ENCODE peak calls at places on chromosomes 13 and 19, in four cellular contexts. One of them, this sample, is unnamed.

GRCh38 chr19:1118999-1119398 is 15.2 kb downstream of the GPX4 start:
- DNase-seq in K562: no peak
- DNase-seq in HepG2: no peak
- DNase-seq in H1: no peak
- DNase-seq in this sample: no peak

GRCh38 chr19:7641288-7642276 is 4.7 kb downstream of the STXBP2 start:
- DNase-seq in K562: no peak
- DNase-seq in HepG2: no peak
- DNase-seq in H1: peak
- DNase-seq in this sample: no peak

GRCh38 chr19:36482876-36483275 is 6.5 kb downstream of the ZNF566 start:
- DNase-seq in K562: no peak
- DNase-seq in HepG2: peak
- DNase-seq in H1: no peak
- DNase-seq in this sample: no peak

GRCh38 chr19:14248578-14249011 is 42.6 kb upstream of the ADGRL1 start:
- DNase-seq in K562: no peak
- DNase-seq in HepG2: no peak
- DNase-seq in H1: no peak
- DNase-seq in this sample: no peak

GRCh38 chr13:71801781-71802180 is 65.2 kb downstream of the DACH1 start:
- DNase-seq in K562: no peak
- DNase-seq in HepG2: no peak
- DNase-seq in H1: no peak
- DNase-seq in this sample: no peak

GRCh38 chr19:6126335-6126974 is 9.0 kb upstream of the ACSBG2 start:
- DNase-seq in K562: peak
- DNase-seq in HepG2: peak
- DNase-seq in H1: no peak
- DNase-seq in this sample: peak

GRCh38 chr13:40190656-40191100 is 475.8 kb downstream of the FOXO1 start:
- DNase-seq in K562: no peak
- DNase-seq in HepG2: peak
- DNase-seq in H1: no peak
- DNase-seq in this sample: no peak

GRCh38 chr19:3970313-3970807 is 539 bp downstream of the DAPK3 start:
- DNase-seq in K562: no peak
- DNase-seq in HepG2: no peak
- DNase-seq in H1: no peak
- DNase-seq in this sample: no peak

GRCh38 chr13:43136940-43137574 is 113.7 kb downstream of the DNAJC15 start:
- DNase-seq in K562: no peak
- DNase-seq in HepG2: peak
- DNase-seq in H1: no peak
- DNase-seq in this sample: no peak

GRCh38 chr13:52025475-52026245 is 1.2 kb downstream of the UTP14C start:
- DNase-seq in K562: no peak
- DNase-seq in HepG2: peak
- DNase-seq in H1: no peak
- DNase-seq in this sample: no peak

GRCh38 chr19:37817180-37817911 is 38.0 kb upstream of the ZNF573 start:
- DNase-seq in K562: peak
- DNase-seq in HepG2: no peak
- DNase-seq in H1: peak
- DNase-seq in this sample: no peak

GRCh38 chr13:19172647-19173030 is 9.0 kb downstream of the TUBA3C start:
- DNase-seq in K562: no peak
- DNase-seq in HepG2: no peak
- DNase-seq in H1: no peak
- DNase-seq in this sample: no peak

GRCh38 chr19:39768811-39769210 is 9.8 kb upstream of the LEUTX start:
- DNase-seq in K562: no peak
- DNase-seq in HepG2: no peak
- DNase-seq in H1: no peak
- DNase-seq in this sample: no peak

GRCh38 chr19:34171539-34171876 is 796 bp upstream of the LSM14A start:
- DNase-seq in K562: no peak
- DNase-seq in HepG2: no peak
- DNase-seq in H1: no peak
- DNase-seq in this sample: peak

GRCh38 chr13:64075543-64076271 is 2660.1 kb upstream of the PCDH20 start:
- DNase-seq in K562: peak
- DNase-seq in HepG2: peak
- DNase-seq in H1: no peak
- DNase-seq in this sample: no peak

GRCh38 chr13:24032252-24032651 is 128.3 kb upstream of the SPATA13 start:
- DNase-seq in K562: no peak
- DNase-seq in HepG2: no peak
- DNase-seq in H1: no peak
- DNase-seq in this sample: no peak

GRCh38 chr13:33032037-33032625 is 15.9 kb downstream of the KL start:
- DNase-seq in K562: no peak
- DNase-seq in HepG2: no peak
- DNase-seq in H1: no peak
- DNase-seq in this sample: no peak

GRCh38 chr13:111639994-111640393 is 319.6 kb downstream of the TEX29 start:
- DNase-seq in K562: no peak
- DNase-seq in HepG2: no peak
- DNase-seq in H1: no peak
- DNase-seq in this sample: no peak

GRCh38 chr13:24027494-24027893 is 130.2 kb upstream of the C1QTNF9B start:
- DNase-seq in K562: no peak
- DNase-seq in HepG2: no peak
- DNase-seq in H1: no peak
- DNase-seq in this sample: no peak

GRCh38 chr13:27379694-27380596 is 44.5 kb upstream of the GTF3A start:
- DNase-seq in K562: peak
- DNase-seq in HepG2: peak
- DNase-seq in H1: peak
- DNase-seq in this sample: no peak

GRCh38 chr13:73702419-73703071 is 431.7 kb downstream of the KLF12 start:
- DNase-seq in K562: no peak
- DNase-seq in HepG2: no peak
- DNase-seq in H1: no peak
- DNase-seq in this sample: peak

GRCh38 chr13:111058796-111059506 is 56.2 kb upstream of the ARHGEF7 start:
- DNase-seq in K562: no peak
- DNase-seq in HepG2: no peak
- DNase-seq in H1: no peak
- DNase-seq in this sample: no peak

GRCh38 chr19:6138066-6138465 is 2.6 kb downstream of the ACSBG2 start:
- DNase-seq in K562: no peak
- DNase-seq in HepG2: no peak
- DNase-seq in H1: no peak
- DNase-seq in this sample: no peak

GRCh38 chr13:51449018-51449417 is 3.8 kb downstream of the INTS6 start:
- DNase-seq in K562: no peak
- DNase-seq in HepG2: no peak
- DNase-seq in H1: no peak
- DNase-seq in this sample: no peak

GRCh38 chr13:52026246-52026626 is 1.7 kb downstream of the UTP14C start:
- DNase-seq in K562: no peak
- DNase-seq in HepG2: peak
- DNase-seq in H1: peak
- DNase-seq in this sample: no peak

GRCh38 chr13:27533155-27533643 is 82.8 kb upstream of the MTIF3 start:
- DNase-seq in K562: peak
- DNase-seq in HepG2: peak
- DNase-seq in H1: peak
- DNase-seq in this sample: no peak

GRCh38 chr13:89061821-89062220 is 1390.7 kb downstream of the SLITRK5 start:
- DNase-seq in K562: no peak
- DNase-seq in HepG2: peak
- DNase-seq in H1: no peak
- DNase-seq in this sample: no peak

GRCh38 chr19:47444388-47444821 is 25.1 kb upstream of the MEIS3 start:
- DNase-seq in K562: peak
- DNase-seq in HepG2: no peak
- DNase-seq in H1: peak
- DNase-seq in this sample: no peak

DNA sequence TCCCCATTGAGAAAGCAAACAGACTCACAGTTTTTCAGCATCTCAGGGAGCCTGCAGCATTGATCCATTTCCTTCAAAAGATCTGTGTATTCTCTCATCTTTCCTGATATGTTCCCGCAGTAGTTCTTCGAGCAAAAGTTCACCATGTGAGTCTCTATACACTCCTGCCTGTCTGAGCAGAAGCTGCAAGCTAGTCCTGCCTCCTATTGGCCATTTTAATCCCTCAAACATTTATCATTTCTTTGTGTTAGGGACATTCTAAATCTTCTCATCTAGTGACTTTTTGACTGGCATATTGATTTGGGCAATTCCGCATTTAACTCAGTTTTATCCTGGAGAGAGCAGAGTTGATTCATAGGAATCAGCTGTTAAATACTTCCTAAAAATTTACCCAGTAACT is 660.4 kb upstream of the KLF12 start:
- DNase-seq in K562: no peak
- DNase-seq in HepG2: no peak
- DNase-seq in H1: no peak
- DNase-seq in this sample: no peak
- TF ChIP-seq SP1 in K562: no peak
- TF ChIP-seq SP1 in HepG2: no peak
- TF ChIP-seq SP1 in H1: no peak
- TF ChIP-seq SP1 in this sample: no peak

GRCh38 chr19:50557009-50557613 is 11.1 kb downstream of the LRRC4B start:
- DNase-seq in K562: peak
- DNase-seq in HepG2: no peak
- DNase-seq in H1: peak
- DNase-seq in this sample: no peak

GRCh38 chr19:50555033-50555432 is 13.2 kb downstream of the LRRC4B start:
- DNase-seq in K562: no peak
- DNase-seq in HepG2: no peak
- DNase-seq in H1: no peak
- DNase-seq in this sample: no peak

GRCh38 chr19:50555447-50556235 is 12.6 kb downstream of the LRRC4B start:
- DNase-seq in K562: no peak
- DNase-seq in HepG2: no peak
- DNase-seq in H1: peak
- DNase-seq in this sample: no peak

GRCh38 chr19:50558039-50558438 is 10.2 kb downstream of the LRRC4B start:
- DNase-seq in K562: no peak
- DNase-seq in HepG2: no peak
- DNase-seq in H1: no peak
- DNase-seq in this sample: no peak

GRCh38 chr19:50556236-50557008 is 11.8 kb downstream of the LRRC4B start:
- DNase-seq in K562: peak
- DNase-seq in HepG2: peak
- DNase-seq in H1: peak
- DNase-seq in this sample: peak
- TF ChIP-seq CHD2 in K562: peak
- TF ChIP-seq CHD2 in HepG2: no peak
- TF ChIP-seq CHD2 in H1: peak
- TF ChIP-seq CHD2 in this sample: peak

GRCh38 chr13:112722433-112723250 is 32.8 kb downstream of the ATP11A start:
- DNase-seq in K562: peak
- DNase-seq in HepG2: peak
- DNase-seq in H1: no peak
- DNase-seq in this sample: no peak
- TF ChIP-seq SP1 in K562: no peak
- TF ChIP-seq SP1 in HepG2: no peak
- TF ChIP-seq SP1 in H1: no peak
- TF ChIP-seq SP1 in this sample: no peak

GRCh38 chr19:2164020-2164988 is 571 bp downstream of the DOT1L start:
- DNase-seq in K562: peak
- DNase-seq in HepG2: no peak
- DNase-seq in H1: peak
- DNase-seq in this sample: no peak
- TF ChIP-seq CHD2 in K562: no peak
- TF ChIP-seq CHD2 in HepG2: no peak
- TF ChIP-seq CHD2 in H1: no peak
- TF ChIP-seq CHD2 in this sample: no peak

GRCh38 chr19:31262673-31263308 is 86.4 kb downstream of the TSHZ3 start:
- DNase-seq in K562: no peak
- DNase-seq in HepG2: no peak
- DNase-seq in H1: no peak
- DNase-seq in this sample: no peak

GRCh38 chr19:31266196-31266595 is 83.0 kb downstream of the TSHZ3 start:
- DNase-seq in K562: no peak
- DNase-seq in HepG2: no peak
- DNase-seq in H1: no peak
- DNase-seq in this sample: no peak

GRCh38 chr19:31263317-31263716 is 85.9 kb downstream of the TSHZ3 start:
- DNase-seq in K562: no peak
- DNase-seq in HepG2: no peak
- DNase-seq in H1: no peak
- DNase-seq in this sample: no peak

GRCh38 chr19:31266731-31267130 is 82.5 kb downstream of the TSHZ3 start:
- DNase-seq in K562: no peak
- DNase-seq in HepG2: no peak
- DNase-seq in H1: no peak
- DNase-seq in this sample: no peak

DNA sequence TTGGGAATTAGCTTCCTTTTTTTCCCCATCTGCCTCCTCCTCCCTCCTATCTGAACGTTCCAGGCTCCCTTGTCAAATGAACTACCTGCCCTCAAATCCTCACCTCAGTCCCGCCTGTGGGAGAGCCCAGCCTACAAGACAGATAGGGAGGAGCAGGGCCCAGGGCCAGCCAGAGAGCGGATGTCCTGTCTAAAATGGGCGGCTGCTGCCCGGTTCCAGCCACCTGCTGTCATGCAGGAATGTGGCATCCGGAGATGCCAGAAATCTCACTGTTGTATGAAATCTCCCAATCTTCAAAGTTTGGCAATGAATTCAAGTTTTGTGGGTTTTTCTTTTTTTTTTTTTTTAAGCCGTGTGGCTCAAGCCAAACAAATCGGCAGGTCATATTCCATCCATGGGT is 84.9 kb downstream of the TSHZ3 start:
- DNase-seq in K562: no peak
- DNase-seq in HepG2: no peak
- DNase-seq in H1: no peak
- DNase-seq in this sample: no peak
- TF ChIP-seq SP1 in K562: no peak
- TF ChIP-seq SP1 in HepG2: no peak
- TF ChIP-seq SP1 in H1: no peak
- TF ChIP-seq SP1 in this sample: no peak